ENCODE peak calls at places on chromosomes 12 and 14, in five cellular contexts. L is MM.1S; M is CD8-positive, alpha-beta T cell; Z is ovary; K is psoas muscle. C is an unnamed sample.

GRCh38 chr14:68637106-68638021 is 155.5 kb downstream of the ZFP36L1 start:
- DNase-seq in L (no peak), M (no peak), Z (peak), K (peak), C (peak)

GRCh38 chr14:20195911-20196310 is 5.2 kb downstream of the OR11G2 start:
- DNase-seq in L (no peak), M (no peak), Z (no peak), K (no peak), C (no peak)

GRCh38 chr12:90910958-90911357 is 44.0 kb downstream of the CCER1 start:
- DNase-seq in L (no peak), M (no peak), Z (no peak), K (no peak), C (no peak)

GRCh38 chr14:61343471-61343870 is 22.1 kb downstream of the PRKCH start:
- DNase-seq in L (no peak), M (no peak), Z (no peak), K (no peak), C (peak)

GRCh38 chr14:79627058-79627457 is 584.2 kb downstream of the DIO2 start:
- DNase-seq in L (no peak), M (no peak), Z (no peak), K (no peak), C (no peak)

GRCh38 chr12:94618995-94619695 is 31.2 kb downstream of the TMCC3 start:
- DNase-seq in L (no peak), M (no peak), Z (no peak), K (no peak), C (peak)

GRCh38 chr14:66380143-66380542 is 106.0 kb upstream of the CCDC196 start:
- DNase-seq in L (no peak), M (no peak), Z (peak), K (no peak), C (no peak)

GRCh38 chr12:65881965-65882413 is 57.7 kb downstream of the HMGA2 start:
- DNase-seq in L (no peak), M (no peak), Z (peak), K (peak), C (peak)

GRCh38 chr12:94010307-94010706 is 138.1 kb upstream of the PLXNC1 start:
- DNase-seq in L (no peak), M (no peak), Z (no peak), K (no peak), C (no peak)

GRCh38 chr12:23525450-23526072 is 423.9 kb downstream of the SOX5 start:
- DNase-seq in L (no peak), M (no peak), Z (no peak), K (no peak), C (peak)

GRCh38 chr12:65699251-65699650 is 125.0 kb upstream of the HMGA2 start:
- DNase-seq in L (no peak), M (no peak), Z (no peak), K (no peak), C (peak)

GRCh38 chr14:73238941-73239340 is 1.6 kb downstream of the PAPLN start:
- DNase-seq in L (no peak), M (no peak), Z (no peak), K (no peak), C (no peak)

GRCh38 chr14:32077081-32078029 is at the start of gene ARHGAP5:
- DNase-seq in L (peak), M (peak), Z (peak), K (no peak), C (peak)

GRCh38 chr12:129839679-129840078 is 64.1 kb downstream of the TMEM132D start:
- DNase-seq in L (no peak), M (no peak), Z (no peak), K (no peak), C (no peak)

GRCh38 chr14:46840971-46841729 is 189.6 kb upstream of the RPL10L start:
- DNase-seq in L (no peak), M (no peak), Z (no peak), K (no peak), C (no peak)

GRCh38 chr12:46998811-46999368 is 80.5 kb upstream of the PCED1B start:
- DNase-seq in L (no peak), M (no peak), Z (no peak), K (no peak), C (peak)

GRCh38 chr14:50830932-50831703 is at the start of gene NIN:
- DNase-seq in L (peak), M (peak), Z (peak), K (peak), C (peak)

GRCh38 chr12:29518407-29518806 is 20.9 kb upstream of the OVCH1 start:
- DNase-seq in L (no peak), M (no peak), Z (no peak), K (no peak), C (no peak)

GRCh38 chr14:27553820-27554219 is 956.0 kb upstream of the NOVA1 start:
- DNase-seq in L (no peak), M (no peak), Z (no peak), K (no peak), C (peak)
- TF ChIP-seq CTCF in L (no peak), M (no peak), Z (no peak), K (peak), C (peak)

GRCh38 chr12:6364037-6364360 is 11.4 kb downstream of the SCNN1A start:
- DNase-seq in L (peak), M (peak), Z (peak), K (peak), C (no peak)
- H3K4me3 ChIP-seq in L (peak), M (peak), Z (peak), K (peak), C (peak)

GRCh38 chr14:93186961-93187360 is 1.8 kb downstream of the LYSET start:
- DNase-seq in L (no peak), M (no peak), Z (no peak), K (no peak), C (no peak)

GRCh38 chr14:93186461-93186860 is 1.3 kb downstream of the LYSET start:
- DNase-seq in L (no peak), M (no peak), Z (no peak), K (no peak), C (no peak)

GRCh38 chr14:93183596-93184317 is 940 bp downstream of the MOAP1 start:
- DNase-seq in L (no peak), M (no peak), Z (no peak), K (no peak), C (no peak)

GRCh38 chr14:93185333-93185688 is 194 bp downstream of the LYSET start:
- DNase-seq in L (peak), M (no peak), Z (no peak), K (no peak), C (no peak)

DNA sequence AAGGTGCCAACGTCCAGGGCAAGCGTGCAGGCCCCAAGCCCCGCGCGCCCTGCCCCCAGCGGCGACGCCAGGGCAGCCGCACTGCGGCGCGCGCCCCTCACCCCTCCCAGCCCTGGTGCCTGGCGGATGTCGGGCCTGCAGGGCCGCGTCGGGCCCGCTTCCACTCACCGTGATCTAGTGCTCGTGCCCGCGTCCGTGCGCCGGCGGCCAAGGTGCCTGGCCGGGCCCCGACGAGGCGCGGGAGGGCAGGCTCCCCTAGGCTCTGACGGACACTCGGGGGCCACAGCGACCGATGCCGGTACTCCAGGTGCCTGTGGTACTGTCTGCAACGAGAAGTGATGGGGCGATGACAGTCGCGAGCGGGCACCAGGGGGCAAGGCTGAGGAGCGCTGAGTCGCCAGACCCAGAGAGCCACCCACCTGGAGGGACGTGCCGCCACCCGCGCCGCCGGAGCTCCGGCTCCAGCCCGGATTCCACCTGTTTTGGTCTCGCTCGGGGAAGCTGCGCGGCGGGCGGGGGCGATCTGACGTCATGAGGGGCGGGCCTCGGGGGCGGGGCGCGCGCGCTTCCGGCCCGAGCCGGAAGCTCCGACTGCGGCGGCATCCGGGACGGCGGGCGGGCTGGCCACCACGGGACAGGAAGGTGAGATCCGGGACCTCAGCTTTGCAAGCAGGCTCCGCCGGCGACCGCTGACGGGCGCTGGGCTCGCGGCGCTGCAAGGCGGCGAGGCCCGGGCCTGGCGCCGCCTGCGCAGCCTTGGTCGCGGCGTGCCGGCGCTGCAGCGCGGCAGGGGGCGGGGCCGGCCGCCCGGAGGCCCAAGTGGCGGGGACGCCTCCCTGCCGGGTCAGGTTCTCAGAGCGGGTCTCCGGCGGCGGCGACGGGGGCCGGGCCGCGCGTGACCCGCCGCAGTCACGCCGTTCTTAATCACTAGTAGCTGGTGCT is at the start of the genes LYSET and MOAP1:
- DNase-seq in L (peak), M (peak), Z (peak), K (peak), C (peak)
- TF ChIP-seq CTCF in L (peak), M (peak), Z (no peak), K (no peak), C (no peak)

GRCh38 chr12:119869720-119870119 is 7.4 kb downstream of the CIT start:
- DNase-seq in L (no peak), M (no peak), Z (no peak), K (peak), C (peak)
- H3K4me3 ChIP-seq in L (no peak), M (no peak), Z (no peak), K (no peak), C (no peak)

GRCh38 chr12:11171145-11171952 is at the start of gene SMIM10L1:
- DNase-seq in L (peak), M (peak), Z (peak), K (peak), C (peak)
- TF ChIP-seq CTCF in L (peak), M (no peak), Z (no peak), K (no peak), C (no peak)

DNA sequence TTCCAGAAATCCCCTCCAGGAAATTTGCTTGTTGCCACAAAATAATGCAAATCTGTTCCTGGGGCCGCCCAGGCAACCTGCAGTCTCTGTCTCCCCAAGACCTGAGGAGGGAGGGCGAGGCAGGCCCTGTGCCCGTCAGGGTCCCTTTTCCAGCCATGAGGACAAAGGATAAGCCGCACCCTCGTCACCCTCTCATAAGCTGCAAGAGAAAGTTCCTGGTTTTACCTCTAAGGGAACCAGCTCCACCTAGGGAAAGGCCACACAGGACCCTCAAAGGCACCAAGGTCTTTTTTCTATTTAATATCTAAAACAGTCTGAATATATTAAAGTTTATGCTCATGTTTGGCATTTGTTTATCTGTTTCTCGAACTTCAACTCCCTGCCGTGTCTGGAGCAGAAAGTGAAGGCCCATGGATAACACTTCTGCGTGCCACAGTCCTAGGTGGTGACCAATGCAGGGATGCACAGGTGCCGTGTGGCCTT is 44.9 kb downstream of the PSMA6 start:
- DNase-seq in L (no peak), M (no peak), Z (no peak), K (no peak), C (no peak)
- H3K4me3 ChIP-seq in L (no peak), M (no peak), Z (no peak), K (no peak), C (no peak)